ENCODE peak calls at places on chromosome 14, in four cellular contexts. Z is A549, C is HepG2, Y is K562. D is an unnamed sample.

GRCh38 chr14:73467377-73467776 is 9.0 kb upstream of the NUMB start:
- DNase-seq in Z (no peak), C (no peak), Y (peak; percentile 75), D (no peak)

GRCh38 chr14:92997343-92998061 is 74.6 kb downstream of the CHGA start:
- DNase-seq in Z (no peak), C (no peak), Y (no peak), D (no peak)

GRCh38 chr14:73502017-73502619 is 11.4 kb downstream of the RIOX1 start:
- DNase-seq in Z (no peak), C (no peak), Y (no peak), D (no peak)

GRCh38 chr14:44531648-44532047 is 24.6 kb upstream of the FSCB start:
- DNase-seq in Z (no peak), C (no peak), Y (no peak), D (no peak)

GRCh38 chr14:99686557-99687283 is 2.6 kb downstream of the CYP46A1 start:
- DNase-seq in Z (no peak), C (no peak), Y (no peak), D (no peak)

GRCh38 chr14:67675219-67675582 is 769 bp upstream of the VTI1B start:
- DNase-seq in Z (no peak), C (no peak), Y (no peak), D (no peak)

GRCh38 chr14:92591346-92591745 is 77.8 kb downstream of the RIN3 start:
- DNase-seq in Z (no peak), C (no peak), Y (no peak), D (no peak)

GRCh38 chr14:97408937-97409860 is 612.0 kb downstream of the VRK1 start:
- DNase-seq in Z (no peak), C (no peak), Y (no peak), D (no peak)

DNA sequence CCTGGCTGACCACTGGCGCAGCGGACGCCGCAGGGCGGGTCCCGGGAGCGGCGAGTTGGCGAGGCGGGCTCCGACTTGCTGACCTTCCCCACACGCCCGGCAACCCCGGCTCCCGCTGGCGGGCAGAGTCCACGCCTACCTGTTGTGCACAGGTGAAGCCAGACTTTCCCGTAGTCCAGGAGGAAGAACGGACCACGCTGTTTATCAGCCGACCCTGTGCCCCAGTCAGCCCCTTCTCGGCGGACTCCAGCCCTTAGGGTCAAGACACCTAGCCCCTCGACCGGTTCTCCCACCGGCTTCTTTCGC is 384 bp downstream of the HEATR5A start:
- DNase-seq in Z (peak; percentile 53), C (peak; percentile 90), Y (peak; percentile 61), D (peak; percentile 78)
- TF ChIP-seq NR3C1 in Z (no peak), C (no peak), Y (no peak), D (no peak)

GRCh38 chr14:89165810-89166209 is 251.2 kb downstream of the FOXN3 start:
- DNase-seq in Z (no peak), C (no peak), Y (no peak), D (no peak)

GRCh38 chr14:89166650-89167049 is 250.4 kb downstream of the FOXN3 start:
- DNase-seq in Z (no peak), C (no peak), Y (no peak), D (no peak)

GRCh38 chr14:89163237-89163636 is 253.8 kb downstream of the FOXN3 start:
- DNase-seq in Z (no peak), C (no peak), Y (peak; percentile 26), D (no peak)

GRCh38 chr14:89164168-89165074 is 252.6 kb downstream of the FOXN3 start:
- DNase-seq in Z (no peak), C (no peak), Y (peak; percentile 59), D (no peak)

GRCh38 chr14:89165189-89165809 is 251.7 kb downstream of the FOXN3 start:
- DNase-seq in Z (no peak), C (no peak), Y (peak; percentile 81), D (no peak)
- TF ChIP-seq NR3C1 in Z (no peak), C (no peak), Y (no peak), D (no peak)

DNA sequence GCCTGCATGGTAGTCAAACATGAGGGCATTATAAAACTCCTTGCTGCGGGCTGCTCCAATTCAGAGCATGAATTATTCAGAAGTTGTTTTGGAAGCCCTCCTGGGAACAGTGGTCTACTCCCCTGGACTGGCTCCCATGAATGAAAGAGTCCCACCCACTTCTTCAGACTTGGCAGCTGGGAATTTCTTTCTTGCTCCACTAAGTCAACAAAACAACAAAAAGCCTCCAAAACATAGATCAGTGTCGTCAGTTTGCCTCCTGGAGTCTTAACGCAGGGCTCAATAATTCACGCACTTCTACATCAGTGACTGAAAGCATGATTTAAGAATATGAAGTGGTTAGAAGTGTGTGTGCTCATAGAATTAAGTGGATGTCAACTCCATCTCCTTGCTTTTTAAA is 37.9 kb downstream of the AKAP6 start:
- DNase-seq in Z (no peak), C (no peak), Y (no peak), D (no peak)
- TF ChIP-seq NR3C1 in Z (no peak), C (no peak), Y (no peak), D (no peak)

GRCh38 chr14:94044476-94045091 is 18.4 kb downstream of the OTUB2 start:
- DNase-seq in Z (no peak), C (no peak), Y (no peak), D (no peak)
- TF ChIP-seq NR3C1 in Z (no peak), C (no peak), Y (no peak), D (no peak)

GRCh38 chr14:55744321-55744720 is 164.3 kb downstream of the KTN1 start:
- DNase-seq in Z (no peak), C (no peak), Y (no peak), D (no peak)
- TF ChIP-seq NR3C1 in Z (no peak), C (no peak), Y (no peak), D (no peak)